ENCODE peak calls at places on chromosomes 7 and 10, in ten cellular contexts. F, R, U, L, J, I, M, Y, D and N are unnamed samples.

GRCh38 chr7:18123508-18124239 is 96.0 kb upstream of the PRPS1L1 start:
- DNase-seq in F (no peak), R (no peak), U (no peak), L (no peak), J (no peak), I (no peak), M (no peak), Y (no peak), D (no peak), N (no peak)

GRCh38 chr7:54336800-54337199 is 205.4 kb upstream of the VSTM2A start:
- DNase-seq in F (no peak), R (no peak), U (no peak), L (no peak), J (no peak), I (no peak), M (no peak), Y (no peak), D (no peak), N (no peak)

GRCh38 chr7:35691827-35692307 is 3.1 kb downstream of the HERPUD2 start:
- DNase-seq in F (no peak), R (no peak), U (no peak), L (peak), J (peak), I (no peak), M (no peak), Y (no peak), D (no peak), N (no peak)

GRCh38 chr7:129118976-129119375 is 25.5 kb upstream of the TSPAN33 start:
- DNase-seq in F (no peak), R (no peak), U (no peak), L (no peak), J (no peak), I (no peak), M (no peak), Y (no peak), D (no peak), N (no peak)

GRCh38 chr10:5400843-5401242 is 3.8 kb downstream of the TUBAL3 start:
- DNase-seq in F (no peak), R (no peak), U (no peak), L (no peak), J (no peak), I (no peak), M (no peak), Y (no peak), D (no peak), N (no peak)

GRCh38 chr10:519716-520401 is 169.6 kb downstream of the DIP2C start:
- DNase-seq in F (no peak), R (no peak), U (peak), L (no peak), J (no peak), I (no peak), M (no peak), Y (no peak), D (no peak), N (no peak)

GRCh38 chr10:85266808-85267207 is 938.4 kb downstream of the CCSER2 start:
- DNase-seq in F (no peak), R (no peak), U (no peak), L (no peak), J (no peak), I (no peak), M (no peak), Y (no peak), D (no peak), N (no peak)

GRCh38 chr10:17227367-17228080 is 517 bp upstream of the VIM start:
- DNase-seq in F (no peak), R (no peak), U (no peak), L (peak), J (no peak), I (no peak), M (no peak), Y (no peak), D (no peak), N (no peak)

GRCh38 chr10:59027975-59028640 is 148.3 kb upstream of the PHYHIPL start:
- DNase-seq in F (peak), R (no peak), U (no peak), L (peak), J (no peak), I (no peak), M (no peak), Y (no peak), D (no peak), N (no peak)

GRCh38 chr7:38318803-38319416 is 45.5 kb upstream of the TARP start:
- DNase-seq in F (peak), R (no peak), U (no peak), L (peak), J (peak), I (peak), M (peak), Y (no peak), D (peak), N (peak)

GRCh38 chr10:3538850-3539531 is 246.0 kb downstream of the KLF6 start:
- DNase-seq in F (peak), R (peak), U (peak), L (peak), J (no peak), I (no peak), M (no peak), Y (no peak), D (peak), N (peak)

GRCh38 chr7:36084485-36085091 is 68.5 kb upstream of the EEPD1 start:
- DNase-seq in F (no peak), R (no peak), U (peak), L (peak), J (peak), I (no peak), M (peak), Y (no peak), D (peak), N (peak)

GRCh38 chr7:80369321-80369720 is 142.5 kb downstream of the GNAT3 start:
- DNase-seq in F (no peak), R (no peak), U (no peak), L (no peak), J (no peak), I (no peak), M (no peak), Y (no peak), D (no peak), N (no peak)

GRCh38 chr10:58027431-58027830 is 240.3 kb downstream of the IPMK start:
- DNase-seq in F (no peak), R (no peak), U (no peak), L (peak), J (no peak), I (no peak), M (no peak), Y (no peak), D (no peak), N (no peak)

GRCh38 chr10:49001861-49002675 is 62.4 kb upstream of the LRRC18 start:
- DNase-seq in F (no peak), R (no peak), U (no peak), L (peak), J (no peak), I (no peak), M (no peak), Y (no peak), D (no peak), N (no peak)

GRCh38 chr7:34019431-34019830 is 114.1 kb downstream of the BMPER start:
- DNase-seq in F (no peak), R (no peak), U (no peak), L (no peak), J (no peak), I (no peak), M (no peak), Y (no peak), D (no peak), N (no peak)

GRCh38 chr7:28708033-28708451 is 250.1 kb downstream of the TRIL start:
- DNase-seq in F (no peak), R (no peak), U (peak), L (no peak), J (no peak), I (no peak), M (no peak), Y (no peak), D (no peak), N (no peak)

GRCh38 chr7:3955751-3956696 is 655.0 kb downstream of the SDK1 start:
- DNase-seq in F (peak), R (no peak), U (no peak), L (peak), J (peak), I (no peak), M (no peak), Y (no peak), D (no peak), N (no peak)

GRCh38 chr10:100739516-100740368 is 5.6 kb upstream of the PAX2 start:
- DNase-seq in F (no peak), R (no peak), U (peak), L (no peak), J (no peak), I (no peak), M (no peak), Y (no peak), D (no peak), N (no peak)

GRCh38 chr10:560314-560992 is 129.0 kb downstream of the DIP2C start:
- DNase-seq in F (no peak), R (no peak), U (no peak), L (no peak), J (no peak), I (no peak), M (no peak), Y (no peak), D (no peak), N (no peak)

GRCh38 chr10:121788115-121788514 is 139.7 kb downstream of the ATE1 start:
- DNase-seq in F (peak), R (no peak), U (no peak), L (peak), J (no peak), I (no peak), M (no peak), Y (no peak), D (no peak), N (no peak)
- TF ChIP-seq CTCF in F (no peak), R (no peak), U (no peak), L (no peak), J (no peak), I (no peak), M (no peak), Y (no peak), D (no peak), N (no peak)

GRCh38 chr10:133335238-133336122 is 1.2 kb downstream of the CALY start:
- DNase-seq in F (no peak), R (no peak), U (no peak), L (peak), J (peak), I (no peak), M (no peak), Y (no peak), D (no peak), N (no peak)

GRCh38 chr10:133337079-133337725 is 506 bp upstream of the CALY start:
- DNase-seq in F (no peak), R (no peak), U (no peak), L (no peak), J (no peak), I (no peak), M (no peak), Y (no peak), D (no peak), N (no peak)

GRCh38 chr10:133338080-133339071 is 1.7 kb upstream of the CALY start:
- DNase-seq in F (no peak), R (no peak), U (no peak), L (no peak), J (no peak), I (no peak), M (no peak), Y (no peak), D (no peak), N (no peak)

GRCh38 chr10:133334495-133335237 is 2.0 kb downstream of the CALY start:
- DNase-seq in F (no peak), R (no peak), U (no peak), L (peak), J (no peak), I (no peak), M (no peak), Y (no peak), D (no peak), N (no peak)

DNA sequence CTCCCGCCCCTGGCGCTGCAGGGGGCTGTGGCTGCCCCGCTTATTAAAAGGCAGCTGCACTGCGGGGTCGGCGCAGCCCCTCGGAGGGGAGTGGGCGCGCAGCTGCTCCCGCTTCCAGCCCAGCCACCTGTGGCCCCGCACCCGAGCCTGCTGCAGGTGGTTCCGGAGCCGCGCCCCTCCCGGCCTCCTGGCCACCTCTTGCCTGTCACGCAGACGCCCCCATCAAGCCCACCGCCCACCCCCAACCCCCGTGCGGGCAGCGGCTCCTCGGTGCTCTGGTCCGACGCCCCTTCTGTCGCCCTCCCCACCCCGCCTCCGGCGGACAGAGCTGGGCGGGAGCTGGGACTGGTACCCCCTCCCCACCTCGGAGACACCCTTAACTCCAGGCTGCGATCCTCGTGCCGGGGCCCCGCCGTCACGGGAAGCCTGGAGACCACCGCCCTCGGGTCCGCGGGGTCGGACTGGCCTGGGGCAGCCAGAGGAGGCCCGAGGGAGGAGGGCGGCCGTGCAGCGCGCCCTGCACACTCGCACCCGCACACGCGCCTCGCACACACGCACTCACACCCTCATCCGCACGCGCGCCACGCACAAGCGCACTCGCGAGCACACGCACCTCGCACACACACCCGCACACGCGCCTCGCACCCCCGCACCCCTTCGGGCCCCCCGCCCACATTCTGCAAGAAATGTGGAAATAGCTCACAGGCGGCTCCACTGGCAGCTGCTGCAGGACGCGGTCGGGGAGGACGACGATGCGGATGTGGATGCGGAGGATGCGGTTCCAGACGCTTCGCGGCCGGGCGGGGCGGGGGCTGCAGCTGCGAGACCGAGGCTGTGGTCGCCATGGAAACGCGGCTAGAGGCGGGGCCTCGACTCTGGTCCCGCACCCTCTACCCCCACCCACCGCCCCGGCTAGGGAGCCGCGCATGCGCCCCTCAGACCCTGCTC is at the start of gene CALY:
- DNase-seq in F (no peak), R (no peak), U (no peak), L (no peak), J (peak), I (no peak), M (no peak), Y (no peak), D (no peak), N (no peak)
- H3K4me3 ChIP-seq in F (no peak), R (peak), U (peak), L (no peak), J (peak), I (no peak), M (no peak), Y (peak), D (no peak), N (peak)

DNA sequence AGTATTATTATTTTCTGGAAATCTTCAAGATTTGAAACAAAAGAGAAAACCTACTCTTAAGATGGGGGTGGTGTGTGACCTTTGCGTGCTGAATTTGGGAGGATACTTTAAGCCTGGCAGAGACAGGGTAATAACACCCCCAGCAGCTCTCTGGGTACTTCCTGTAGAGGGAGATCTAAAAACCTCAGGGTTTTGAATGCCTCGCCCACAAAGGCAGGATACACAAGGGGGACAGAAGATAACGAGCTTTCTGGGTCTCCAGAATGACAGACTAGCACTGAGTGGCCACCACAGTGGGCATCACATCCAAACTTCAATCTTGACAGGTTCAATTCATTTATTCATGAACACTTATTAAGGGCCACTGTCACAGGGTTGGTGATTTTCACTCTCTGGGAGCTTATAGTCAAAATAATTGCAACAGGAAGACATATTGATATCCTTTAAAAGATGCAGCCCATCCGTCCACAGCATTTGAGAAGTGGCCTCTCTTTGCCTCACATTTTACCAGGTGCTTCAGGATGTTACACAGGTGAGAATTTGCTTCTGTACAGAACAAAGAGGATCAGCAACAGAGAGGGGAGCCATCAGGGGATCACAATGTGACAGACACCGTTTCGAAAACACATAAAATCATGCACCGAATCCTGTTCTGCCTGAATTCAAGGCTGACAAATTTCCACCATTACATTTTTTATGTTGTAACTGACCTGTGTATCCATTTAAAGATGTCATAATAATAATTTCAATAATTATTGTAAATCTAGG is 14.3 kb downstream of the CPA1 start:
- DNase-seq in F (no peak), R (no peak), U (no peak), L (no peak), J (no peak), I (no peak), M (no peak), Y (no peak), D (no peak), N (no peak)
- TF ChIP-seq CTCF in F (no peak), R (no peak), U (no peak), L (no peak), J (no peak), I (no peak), M (no peak), Y (no peak), D (peak), N (no peak)

GRCh38 chr7:69619619-69620018 is 21.3 kb downstream of the AUTS2 start:
- DNase-seq in F (no peak), R (no peak), U (no peak), L (no peak), J (no peak), I (no peak), M (no peak), Y (no peak), D (no peak), N (no peak)

GRCh38 chr7:69620650-69621049 is 22.4 kb downstream of the AUTS2 start:
- DNase-seq in F (no peak), R (no peak), U (no peak), L (no peak), J (no peak), I (no peak), M (no peak), Y (no peak), D (no peak), N (no peak)

GRCh38 chr7:69615696-69616095 is 17.4 kb downstream of the AUTS2 start:
- DNase-seq in F (no peak), R (no peak), U (no peak), L (no peak), J (no peak), I (no peak), M (no peak), Y (no peak), D (no peak), N (no peak)

GRCh38 chr7:69620063-69620462 is 21.8 kb downstream of the AUTS2 start:
- DNase-seq in F (no peak), R (no peak), U (no peak), L (no peak), J (no peak), I (no peak), M (no peak), Y (no peak), D (no peak), N (no peak)

GRCh38 chr7:69617364-69617763 is 19.1 kb downstream of the AUTS2 start:
- DNase-seq in F (no peak), R (no peak), U (no peak), L (no peak), J (no peak), I (no peak), M (no peak), Y (no peak), D (no peak), N (no peak)
- H3K4me3 ChIP-seq in F (no peak), R (no peak), U (no peak), L (no peak), J (no peak), I (no peak), M (no peak), Y (no peak), D (no peak), N (no peak)

GRCh38 chr10:124629842-124630241 is 114.3 kb downstream of the FAM53B start:
- DNase-seq in F (no peak), R (no peak), U (no peak), L (no peak), J (no peak), I (no peak), M (no peak), Y (no peak), D (no peak), N (no peak)

GRCh38 chr10:124629410-124629809 is 114.8 kb downstream of the FAM53B start:
- DNase-seq in F (no peak), R (no peak), U (no peak), L (no peak), J (no peak), I (no peak), M (no peak), Y (no peak), D (no peak), N (no peak)

GRCh38 chr10:124632566-124632965 is 111.6 kb downstream of the FAM53B start:
- DNase-seq in F (peak), R (no peak), U (no peak), L (no peak), J (no peak), I (no peak), M (no peak), Y (no peak), D (no peak), N (no peak)

GRCh38 chr10:124630551-124630950 is 113.6 kb downstream of the FAM53B start:
- DNase-seq in F (no peak), R (no peak), U (no peak), L (no peak), J (no peak), I (no peak), M (no peak), Y (no peak), D (no peak), N (no peak)

DNA sequence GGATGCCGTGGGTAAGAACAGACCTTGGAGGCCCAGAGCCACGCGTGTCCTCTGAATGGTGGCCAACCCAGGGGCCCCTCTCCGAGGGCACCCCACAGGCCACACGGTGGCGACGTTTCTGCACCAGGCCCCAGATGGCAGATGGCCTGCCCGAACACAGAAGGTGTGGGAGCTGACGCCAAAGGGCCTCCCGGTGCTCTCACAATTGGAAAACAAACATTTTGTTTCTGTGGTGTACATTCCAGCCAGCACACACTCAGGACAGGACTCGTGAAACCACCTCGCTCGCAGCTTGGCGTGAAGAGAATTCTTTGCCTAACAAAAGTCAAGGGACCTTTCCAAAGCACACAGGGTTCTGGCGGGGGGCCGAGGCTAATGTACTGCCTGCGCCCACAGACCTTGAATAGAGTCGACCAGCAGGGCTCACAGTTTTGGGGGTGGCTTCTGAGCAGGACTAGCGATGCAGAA is 112.1 kb downstream of the FAM53B start:
- DNase-seq in F (peak), R (peak), U (no peak), L (peak), J (no peak), I (no peak), M (no peak), Y (no peak), D (no peak), N (no peak)
- TF ChIP-seq CTCF in F (peak), R (peak), U (no peak), L (peak), J (no peak), I (peak), M (peak), Y (no peak), D (peak), N (peak)

GRCh38 chr7:121530251-121531174 is 134.4 kb upstream of the FAM3C start:
- DNase-seq in F (peak), R (peak), U (no peak), L (peak), J (peak), I (no peak), M (peak), Y (no peak), D (no peak), N (peak)
- H3K4me3 ChIP-seq in F (no peak), R (no peak), U (no peak), L (no peak), J (no peak), I (no peak), M (peak), Y (no peak), D (no peak), N (no peak)